ENCODE peak calls at places on chromosomes 16 and 17, in eight cellular contexts. V is cardiac muscle cell, P is IMR-90, F is pancreas, N is right lobe of liver, K is heart right ventricle, J is A549, H is right cardiac atrium. G is an unnamed sample.

GRCh38 chr16:65225488-65225887 is 103.6 kb upstream of the CDH11 start:
- DNase-seq in V (no peak), P (no peak), F (no peak), N (no peak), K (no peak), J (no peak), H (no peak), G (no peak)

GRCh38 chr17:10482252-10482651 is 12.9 kb upstream of the MYH4 start:
- DNase-seq in V (no peak), P (no peak), F (no peak), N (no peak), K (no peak), J (no peak), H (no peak), G (no peak)

GRCh38 chr17:81282141-81282540 is 13.0 kb downstream of the SLC38A10 start:
- DNase-seq in V (no peak), P (no peak), F (peak; percentile 70), N (no peak), K (no peak), J (no peak), H (peak; percentile 48), G (no peak)

GRCh38 chr17:40025991-40026815 is 11.0 kb downstream of the CSF3 start:
- DNase-seq in V (no peak), P (no peak), F (no peak), N (no peak), K (no peak), J (no peak), H (no peak), G (no peak)

GRCh38 chr16:50246299-50247122 is 19.8 kb upstream of the ADCY7 start:
- DNase-seq in V (peak; percentile 73), P (no peak), F (peak; percentile 83), N (no peak), K (no peak), J (no peak), H (peak; percentile 75), G (peak; percentile 63)

GRCh38 chr16:67022531-67023214 is 6.3 kb upstream of the CBFB start:
- DNase-seq in V (no peak), P (no peak), F (no peak), N (no peak), K (no peak), J (no peak), H (no peak), G (no peak)

GRCh38 chr16:29807426-29808218 is 1.3 kb downstream of the MAZ start:
- DNase-seq in V (peak; percentile 91), P (peak; percentile 91), F (peak; percentile 90), N (peak; percentile 87), K (peak; percentile 95), J (no peak), H (peak; percentile 97), G (peak; percentile 92)

GRCh38 chr17:82949984-82950383 is 110.2 kb upstream of the ZNF750 start:
- DNase-seq in V (no peak), P (no peak), F (peak; percentile 14), N (peak; percentile 39), K (no peak), J (no peak), H (peak; percentile 16), G (peak; percentile 12)

GRCh38 chr17:79948406-79948917 is 87.2 kb downstream of the TBC1D16 start:
- DNase-seq in V (no peak), P (no peak), F (peak; percentile 36), N (peak; percentile 38), K (no peak), J (no peak), H (no peak), G (peak; percentile 22)

GRCh38 chr17:10117581-10118001 is 80.8 kb downstream of the GAS7 start:
- DNase-seq in V (no peak), P (peak; percentile 26), F (no peak), N (no peak), K (no peak), J (no peak), H (peak; percentile 74), G (peak; percentile 58)

GRCh38 chr17:57939797-57940196 is 15.4 kb downstream of the CUEDC1 start:
- DNase-seq in V (no peak), P (no peak), F (no peak), N (no peak), K (no peak), J (no peak), H (peak; percentile 66), G (peak; percentile 77)

GRCh38 chr17:61476476-61477203 is 24.4 kb downstream of the TBX4 start:
- DNase-seq in V (no peak), P (no peak), F (no peak), N (peak; percentile 36), K (no peak), J (no peak), H (no peak), G (no peak)

GRCh38 chr16:55912022-55912421 is 36.8 kb upstream of the CES5A start:
- DNase-seq in V (peak; percentile 31), P (no peak), F (no peak), N (no peak), K (peak; percentile 72), J (no peak), H (peak; percentile 64), G (no peak)

GRCh38 chr17:83176272-83176955 is 97.0 kb downstream of the METRNL start:
- DNase-seq in V (no peak), P (no peak), F (no peak), N (no peak), K (no peak), J (no peak), H (peak; percentile 27), G (no peak)

GRCh38 chr16:8931864-8932263 is 31.8 kb downstream of the USP7 start:
- DNase-seq in V (peak; percentile 81), P (peak; percentile 68), F (no peak), N (no peak), K (peak; percentile 65), J (no peak), H (peak; percentile 86), G (no peak)

GRCh38 chr17:34979153-34979552 is 1.2 kb upstream of the LIG3 start:
- DNase-seq in V (no peak), P (no peak), F (no peak), N (no peak), K (no peak), J (no peak), H (no peak), G (no peak)

GRCh38 chr17:72890711-72891110 is 201.8 kb downstream of the SLC39A11 start:
- DNase-seq in V (no peak), P (peak; percentile 23), F (no peak), N (no peak), K (no peak), J (peak; percentile 69), H (no peak), G (no peak)

GRCh38 chr16:65309294-65309850 is 187.5 kb upstream of the CDH11 start:
- DNase-seq in V (no peak), P (no peak), F (no peak), N (no peak), K (no peak), J (no peak), H (no peak), G (no peak)

DNA sequence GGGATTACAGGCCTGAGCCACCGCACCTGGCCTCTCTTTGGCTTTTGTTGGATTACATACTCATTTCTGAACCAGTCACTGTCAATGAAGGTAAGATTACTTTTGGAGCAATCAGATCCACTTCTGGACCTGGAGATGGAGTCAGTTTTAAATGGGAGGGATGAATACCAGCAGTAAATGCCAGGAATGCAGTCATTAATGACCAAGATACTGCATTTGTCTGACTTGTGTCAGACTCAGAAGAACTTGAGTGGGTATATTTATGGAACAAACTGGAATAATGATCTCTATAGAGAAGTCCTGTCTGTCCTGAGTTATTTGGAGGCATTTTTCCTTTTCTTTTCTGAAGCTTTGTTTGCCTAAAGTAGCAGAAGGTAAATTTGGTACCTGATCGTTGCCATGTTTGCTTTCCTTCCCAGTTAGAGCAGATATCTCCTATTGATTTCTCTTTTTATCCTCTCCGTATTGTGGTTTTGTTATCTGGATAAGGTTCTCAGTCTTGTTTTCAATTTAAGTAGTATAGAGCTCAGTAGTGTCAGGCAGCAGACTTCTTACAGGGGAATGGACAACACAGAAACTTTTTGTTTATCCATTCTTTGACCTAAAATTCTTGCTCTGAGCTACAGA is 10.7 kb downstream of the NLK start:
- DNase-seq in V (no peak), P (no peak), F (no peak), N (no peak), K (no peak), J (no peak), H (no peak), G (no peak)
- H3K27ac ChIP-seq in V (peak overlapping the region; percentile 83), P (no peak overlapping the region), F (peak overlapping the region; percentile 34), N (peak overlapping the region; percentile 34), K (no peak overlapping the region), J (no peak overlapping the region), H (no peak overlapping the region), G (no peak overlapping the region)

DNA sequence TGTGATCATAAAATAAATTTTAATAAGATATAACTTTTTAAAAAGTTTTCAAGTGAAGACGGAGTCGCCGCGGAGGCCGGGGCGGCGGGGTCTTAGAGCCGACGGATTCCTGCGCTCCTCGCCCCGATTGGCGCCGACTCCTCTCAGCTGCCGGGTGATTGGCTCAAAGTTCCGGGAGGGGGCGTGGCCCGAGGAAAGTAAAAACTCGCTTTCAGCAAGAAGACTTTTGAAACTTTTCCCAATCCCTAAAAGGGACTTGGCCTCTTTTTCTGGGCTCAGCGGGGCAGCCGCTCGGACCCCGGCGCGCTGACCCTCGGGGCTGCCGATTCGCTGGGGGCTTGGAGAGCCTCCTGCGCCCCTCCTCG is at the start of gene FOXC2:
- DNase-seq in V (peak; percentile 95), P (peak; percentile 94), F (peak; percentile 69), N (no peak), K (peak; percentile 90), J (peak; percentile 49), H (peak; percentile 96), G (peak; percentile 70)
- H3K4me3 ChIP-seq in V (peak within 1 kb of the TSS; percentile 76), P (peak within 1 kb of the TSS; percentile 98), F (no peak within 1 kb of the TSS), N (peak within 1 kb of the TSS; percentile 5), K (peak within 1 kb of the TSS; percentile 62), J (peak within 1 kb of the TSS; percentile 35), H (peak within 1 kb of the TSS; percentile 39), G (peak within 1 kb of the TSS; percentile 34)

DNA sequence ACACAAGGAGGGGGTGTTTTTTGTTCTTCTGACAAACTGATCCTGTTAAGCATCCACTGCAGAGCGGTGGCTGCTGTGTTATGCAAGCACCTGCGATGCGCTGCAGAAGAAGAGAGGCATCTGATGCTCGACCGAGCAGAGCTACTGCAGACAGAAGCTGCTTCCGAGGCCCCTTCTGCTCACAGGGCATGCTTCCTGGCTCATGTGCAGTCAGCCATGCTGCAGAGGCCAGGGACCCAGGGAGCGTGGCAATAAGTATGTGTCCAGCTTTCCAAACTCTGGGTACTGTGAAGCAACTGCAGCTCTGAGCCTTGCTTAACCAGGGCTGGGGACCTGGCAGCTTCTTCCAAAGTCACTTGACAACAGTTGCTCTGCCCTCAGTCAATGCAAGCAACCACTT is 448.6 kb upstream of the RBFOX1 start:
- DNase-seq in V (no peak), P (no peak), F (no peak), N (no peak), K (no peak), J (no peak), H (no peak), G (no peak)
- H3K27ac ChIP-seq in V (no peak overlapping the region), P (no peak overlapping the region), F (no peak overlapping the region), N (no peak overlapping the region), K (no peak overlapping the region), J (no peak overlapping the region), H (no peak overlapping the region), G (no peak overlapping the region)

DNA sequence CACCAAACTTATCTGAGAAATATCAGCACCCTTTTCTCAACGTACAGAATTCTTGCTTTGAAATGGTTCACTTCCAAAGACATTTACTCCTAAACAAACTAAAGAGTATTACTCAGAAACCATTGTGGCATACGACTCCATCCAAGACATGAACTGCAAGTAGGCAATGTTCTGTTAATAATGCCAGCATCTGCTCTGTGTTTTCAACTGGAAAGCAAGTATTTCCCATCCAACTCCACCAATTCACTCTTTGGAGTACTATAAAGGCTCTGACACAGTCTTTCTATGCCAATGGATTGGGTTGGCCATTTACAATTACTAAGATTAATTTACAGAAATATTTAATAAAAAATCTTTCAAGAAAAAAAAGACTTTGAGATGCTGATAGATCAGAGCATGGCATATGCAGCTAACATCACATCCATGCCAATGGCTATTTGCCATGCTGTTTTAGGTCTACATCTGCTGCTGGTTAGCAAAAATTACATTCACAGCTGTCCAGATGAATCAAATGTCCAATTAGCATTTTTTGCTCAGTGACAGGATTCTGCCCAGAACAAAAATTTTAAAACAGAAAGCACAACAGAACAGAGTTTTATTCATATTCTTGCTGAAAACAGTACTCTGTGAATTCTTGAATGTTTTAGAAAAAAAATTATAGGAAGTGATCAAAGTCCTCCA is 65.9 kb upstream of the HLF start:
- DNase-seq in V (no peak), P (no peak), F (no peak), N (no peak), K (no peak), J (no peak), H (no peak), G (no peak)
- H3K4me3 ChIP-seq in V (no peak overlapping the region), P (no peak overlapping the region), F (no peak overlapping the region), N (no peak overlapping the region), K (no peak overlapping the region), J (no peak overlapping the region), H (no peak overlapping the region), G (no peak overlapping the region)